ENCODE peak calls at places on chromosomes 11 and 22, in nine cellular contexts. One of them, this sample, is unnamed.

GRCh38 chr11:45280449-45280848 is 5.7 kb downstream of the SYT13 start:
- DNase-seq in KBM-7: no peak
- DNase-seq in GM12891: no peak
- DNase-seq in right lobe of liver: no peak
- DNase-seq in substantia nigra: no peak
- DNase-seq in M059J: peak; percentile 82
- DNase-seq in H7: no peak
- DNase-seq in AG04450: no peak
- DNase-seq in CD8-positive, alpha-beta memory T cell: no peak
- DNase-seq in this sample: no peak

GRCh38 chr11:111922803-111923202 is 4.1 kb downstream of the C11orf52 start:
- DNase-seq in KBM-7: no peak
- DNase-seq in GM12891: no peak
- DNase-seq in right lobe of liver: peak; percentile 73
- DNase-seq in substantia nigra: no peak
- DNase-seq in M059J: peak; percentile 69
- DNase-seq in H7: no peak
- DNase-seq in AG04450: no peak
- DNase-seq in CD8-positive, alpha-beta memory T cell: no peak
- DNase-seq in this sample: no peak

GRCh38 chr11:86574493-86575207 is 97.8 kb downstream of the ME3 start:
- DNase-seq in KBM-7: no peak
- DNase-seq in GM12891: no peak
- DNase-seq in right lobe of liver: no peak
- DNase-seq in substantia nigra: no peak
- DNase-seq in M059J: peak; percentile 61
- DNase-seq in H7: no peak
- DNase-seq in AG04450: no peak
- DNase-seq in CD8-positive, alpha-beta memory T cell: no peak
- DNase-seq in this sample: no peak

GRCh38 chr11:43419460-43419859 is 60.7 kb downstream of the TTC17 start:
- DNase-seq in KBM-7: peak; percentile 55
- DNase-seq in GM12891: no peak
- DNase-seq in right lobe of liver: no peak
- DNase-seq in substantia nigra: no peak
- DNase-seq in M059J: peak; percentile 50
- DNase-seq in H7: peak; percentile 8
- DNase-seq in AG04450: no peak
- DNase-seq in CD8-positive, alpha-beta memory T cell: no peak
- DNase-seq in this sample: peak; percentile 29

GRCh38 chr11:92776676-92777075 is 192.8 kb upstream of the MTNR1B start:
- DNase-seq in KBM-7: no peak
- DNase-seq in GM12891: no peak
- DNase-seq in right lobe of liver: no peak
- DNase-seq in substantia nigra: no peak
- DNase-seq in M059J: peak; percentile 34
- DNase-seq in H7: no peak
- DNase-seq in AG04450: no peak
- DNase-seq in CD8-positive, alpha-beta memory T cell: no peak
- DNase-seq in this sample: no peak

GRCh38 chr11:120512727-120513435 is 1.3 kb downstream of the GRIK4 start:
- DNase-seq in KBM-7: no peak
- DNase-seq in GM12891: no peak
- DNase-seq in right lobe of liver: no peak
- DNase-seq in substantia nigra: peak; percentile 58
- DNase-seq in M059J: peak; percentile 34
- DNase-seq in H7: peak; percentile 80
- DNase-seq in AG04450: no peak
- DNase-seq in CD8-positive, alpha-beta memory T cell: no peak
- DNase-seq in this sample: peak; percentile 60

GRCh38 chr11:66264893-66265292 is 3.5 kb upstream of the RAB1B start:
- DNase-seq in KBM-7: no peak
- DNase-seq in GM12891: no peak
- DNase-seq in right lobe of liver: no peak
- DNase-seq in substantia nigra: no peak
- DNase-seq in M059J: no peak
- DNase-seq in H7: peak; percentile 92
- DNase-seq in AG04450: no peak
- DNase-seq in CD8-positive, alpha-beta memory T cell: no peak
- DNase-seq in this sample: no peak

GRCh38 chr22:44181033-44181911 is 547 bp downstream of the PARVG start:
- DNase-seq in KBM-7: peak; percentile 83
- DNase-seq in GM12891: peak; percentile 47
- DNase-seq in right lobe of liver: no peak
- DNase-seq in substantia nigra: no peak
- DNase-seq in M059J: peak; percentile 15
- DNase-seq in H7: peak; percentile 67
- DNase-seq in AG04450: no peak
- DNase-seq in CD8-positive, alpha-beta memory T cell: peak; percentile 59
- DNase-seq in this sample: peak; percentile 35

GRCh38 chr22:44683237-44683636 is 18.8 kb upstream of the PRR5 start:
- DNase-seq in KBM-7: no peak
- DNase-seq in GM12891: no peak
- DNase-seq in right lobe of liver: no peak
- DNase-seq in substantia nigra: no peak
- DNase-seq in M059J: no peak
- DNase-seq in H7: no peak
- DNase-seq in AG04450: no peak
- DNase-seq in CD8-positive, alpha-beta memory T cell: no peak
- DNase-seq in this sample: no peak

GRCh38 chr11:129225190-129225589 is 33.1 kb upstream of the ARHGAP32 start:
- DNase-seq in KBM-7: no peak
- DNase-seq in GM12891: no peak
- DNase-seq in right lobe of liver: no peak
- DNase-seq in substantia nigra: no peak
- DNase-seq in M059J: peak; percentile 72
- DNase-seq in H7: no peak
- DNase-seq in AG04450: peak; percentile 13
- DNase-seq in CD8-positive, alpha-beta memory T cell: no peak
- DNase-seq in this sample: no peak

GRCh38 chr11:124717421-124717785 is 22.3 kb upstream of the NRGN start:
- DNase-seq in KBM-7: no peak
- DNase-seq in GM12891: no peak
- DNase-seq in right lobe of liver: no peak
- DNase-seq in substantia nigra: no peak
- DNase-seq in M059J: peak; percentile 27
- DNase-seq in H7: no peak
- DNase-seq in AG04450: no peak
- DNase-seq in CD8-positive, alpha-beta memory T cell: no peak
- DNase-seq in this sample: no peak

GRCh38 chr11:114501901-114502300 is 57.8 kb downstream of the NXPE1 start:
- DNase-seq in KBM-7: no peak
- DNase-seq in GM12891: no peak
- DNase-seq in right lobe of liver: no peak
- DNase-seq in substantia nigra: no peak
- DNase-seq in M059J: peak; percentile 33
- DNase-seq in H7: no peak
- DNase-seq in AG04450: no peak
- DNase-seq in CD8-positive, alpha-beta memory T cell: no peak
- DNase-seq in this sample: no peak

GRCh38 chr11:85627332-85627997 is at the start of gene DLG2:
- DNase-seq in KBM-7: peak; percentile 14
- DNase-seq in GM12891: no peak
- DNase-seq in right lobe of liver: no peak
- DNase-seq in substantia nigra: peak; percentile 18
- DNase-seq in M059J: peak; percentile 64
- DNase-seq in H7: no peak
- DNase-seq in AG04450: no peak
- DNase-seq in CD8-positive, alpha-beta memory T cell: no peak
- DNase-seq in this sample: peak; percentile 67

GRCh38 chr11:218815-219593 is 11.5 kb downstream of the RIC8A start:
- DNase-seq in KBM-7: no peak
- DNase-seq in GM12891: no peak
- DNase-seq in right lobe of liver: peak; percentile 35
- DNase-seq in substantia nigra: no peak
- DNase-seq in M059J: no peak
- DNase-seq in H7: peak; percentile 30
- DNase-seq in AG04450: no peak
- DNase-seq in CD8-positive, alpha-beta memory T cell: no peak
- DNase-seq in this sample: no peak

GRCh38 chr11:120306519-120307242 is 18.4 kb upstream of the TLCD5 start:
- DNase-seq in KBM-7: no peak
- DNase-seq in GM12891: no peak
- DNase-seq in right lobe of liver: no peak
- DNase-seq in substantia nigra: no peak
- DNase-seq in M059J: peak; percentile 86
- DNase-seq in H7: peak; percentile 82
- DNase-seq in AG04450: peak; percentile 63
- DNase-seq in CD8-positive, alpha-beta memory T cell: no peak
- DNase-seq in this sample: no peak

GRCh38 chr11:35281169-35281591 is 138.2 kb downstream of the SLC1A2 start:
- DNase-seq in KBM-7: no peak
- DNase-seq in GM12891: no peak
- DNase-seq in right lobe of liver: no peak
- DNase-seq in substantia nigra: no peak
- DNase-seq in M059J: no peak
- DNase-seq in H7: no peak
- DNase-seq in AG04450: no peak
- DNase-seq in CD8-positive, alpha-beta memory T cell: no peak
- DNase-seq in this sample: no peak

GRCh38 chr22:44256085-44256484 is 56.7 kb downstream of the SHISAL1 start:
- DNase-seq in KBM-7: no peak
- DNase-seq in GM12891: no peak
- DNase-seq in right lobe of liver: peak; percentile 14
- DNase-seq in substantia nigra: no peak
- DNase-seq in M059J: no peak
- DNase-seq in H7: no peak
- DNase-seq in AG04450: no peak
- DNase-seq in CD8-positive, alpha-beta memory T cell: no peak
- DNase-seq in this sample: no peak

GRCh38 chr22:30860176-30861105 is 108.1 kb downstream of the MORC2 start:
- DNase-seq in KBM-7: no peak
- DNase-seq in GM12891: peak; percentile 6
- DNase-seq in right lobe of liver: no peak
- DNase-seq in substantia nigra: no peak
- DNase-seq in M059J: no peak
- DNase-seq in H7: peak; percentile 57
- DNase-seq in AG04450: no peak
- DNase-seq in CD8-positive, alpha-beta memory T cell: no peak
- DNase-seq in this sample: no peak

GRCh38 chr11:8356731-8357504 is 93.2 kb upstream of the LMO1 start:
- DNase-seq in KBM-7: no peak
- DNase-seq in GM12891: no peak
- DNase-seq in right lobe of liver: no peak
- DNase-seq in substantia nigra: peak; percentile 36
- DNase-seq in M059J: no peak
- DNase-seq in H7: no peak
- DNase-seq in AG04450: no peak
- DNase-seq in CD8-positive, alpha-beta memory T cell: no peak
- DNase-seq in this sample: peak; percentile 49

GRCh38 chr11:123434911-123435310 is 4.8 kb downstream of the GRAMD1B start:
- DNase-seq in KBM-7: no peak
- DNase-seq in GM12891: no peak
- DNase-seq in right lobe of liver: no peak
- DNase-seq in substantia nigra: no peak
- DNase-seq in M059J: no peak
- DNase-seq in H7: peak; percentile 34
- DNase-seq in AG04450: no peak
- DNase-seq in CD8-positive, alpha-beta memory T cell: no peak
- DNase-seq in this sample: no peak

GRCh38 chr11:96242191-96242845 is 100.7 kb downstream of the MAML2 start:
- DNase-seq in KBM-7: no peak
- DNase-seq in GM12891: no peak
- DNase-seq in right lobe of liver: no peak
- DNase-seq in substantia nigra: no peak
- DNase-seq in M059J: no peak
- DNase-seq in H7: no peak
- DNase-seq in AG04450: no peak
- DNase-seq in CD8-positive, alpha-beta memory T cell: no peak
- DNase-seq in this sample: no peak

GRCh38 chr22:49847751-49848689 is 5.6 kb upstream of the ZBED4 start:
- DNase-seq in KBM-7: peak; percentile 58
- DNase-seq in GM12891: no peak
- DNase-seq in right lobe of liver: no peak
- DNase-seq in substantia nigra: no peak
- DNase-seq in M059J: no peak
- DNase-seq in H7: peak; percentile 80
- DNase-seq in AG04450: no peak
- DNase-seq in CD8-positive, alpha-beta memory T cell: no peak
- DNase-seq in this sample: no peak

GRCh38 chr11:10117709-10118341 is 176.2 kb downstream of the SBF2 start:
- DNase-seq in KBM-7: no peak
- DNase-seq in GM12891: no peak
- DNase-seq in right lobe of liver: no peak
- DNase-seq in substantia nigra: no peak
- DNase-seq in M059J: peak; percentile 42
- DNase-seq in H7: no peak
- DNase-seq in AG04450: no peak
- DNase-seq in CD8-positive, alpha-beta memory T cell: no peak
- DNase-seq in this sample: no peak

GRCh38 chr11:120909676-120910215 is 114.2 kb upstream of the TBCEL start:
- DNase-seq in KBM-7: no peak
- DNase-seq in GM12891: no peak
- DNase-seq in right lobe of liver: no peak
- DNase-seq in substantia nigra: no peak
- DNase-seq in M059J: no peak
- DNase-seq in H7: no peak
- DNase-seq in AG04450: no peak
- DNase-seq in CD8-positive, alpha-beta memory T cell: no peak
- DNase-seq in this sample: no peak

This sample was measured in Ammon's horn.